ENCODE peak calls at places on chromosome 12, in seven cellular contexts. H is iPS-NIHi11, S is endothelial cell, G is T follicular helper cell, A is iris pigment epithelial cell, Q is iPS DF 19.7, V is nephron progenitor cell. R is an unnamed sample.

GRCh38 chr12:89733579-89734201 is 25.1 kb upstream of the ATP2B1 start:
- DNase-seq in G (no peak), H (no peak), Q (no peak), S (no peak), V (no peak), A (peak), R (no peak)

GRCh38 chr12:124440031-124440626 is 127.3 kb downstream of the NCOR2 start:
- DNase-seq in G (no peak), H (no peak), V (no peak), S (no peak), Q (no peak), A (no peak), R (no peak)

GRCh38 chr12:65602191-65602578 is 222.1 kb upstream of the HMGA2 start:
- DNase-seq in H (no peak), A (no peak), Q (no peak), S (no peak), V (no peak), G (no peak), R (no peak)

GRCh38 chr12:75790219-75790618 is 241.4 kb downstream of the PHLDA1 start:
- DNase-seq in G (no peak), Q (no peak), S (no peak), V (no peak), A (no peak), H (no peak), R (no peak)

GRCh38 chr12:46964496-46965098 is 114.8 kb upstream of the PCED1B start:
- DNase-seq in Q (peak), A (peak), H (peak), V (no peak), S (no peak), G (no peak), R (peak)

GRCh38 chr12:11812558-11813421 is 163.3 kb downstream of the ETV6 start:
- DNase-seq in G (no peak), H (peak), V (peak), S (peak), A (peak), Q (no peak), R (peak)

GRCh38 chr12:82378997-82379396 is 20.7 kb downstream of the METTL25 start:
- DNase-seq in A (no peak), Q (no peak), S (no peak), V (no peak), H (no peak), G (no peak), R (no peak)

GRCh38 chr12:6457220-6457945 is 5.5 kb downstream of the TAPBPL start:
- DNase-seq in Q (no peak), A (no peak), V (no peak), G (no peak), H (no peak), S (no peak), R (no peak)

GRCh38 chr12:32907898-32908476 is 11.4 kb upstream of the PKP2 start:
- DNase-seq in G (no peak), A (no peak), S (no peak), V (no peak), H (no peak), Q (no peak), R (no peak)

GRCh38 chr12:124442772-124443445 is 124.5 kb downstream of the NCOR2 start:
- DNase-seq in H (no peak), S (no peak), V (no peak), Q (no peak), A (no peak), G (no peak), R (no peak)

GRCh38 chr12:75986001-75986739 is 45.4 kb downstream of the PHLDA1 start:
- DNase-seq in V (no peak), A (no peak), Q (no peak), H (no peak), G (no peak), S (no peak), R (no peak)

GRCh38 chr12:48826209-48826855 is 8.0 kb downstream of the CACNB3 start:
- DNase-seq in Q (no peak), V (no peak), H (no peak), S (no peak), A (no peak), G (no peak), R (no peak)

GRCh38 chr12:2988494-2988893 is 29.3 kb downstream of the TEAD4 start:
- DNase-seq in A (no peak), H (no peak), G (no peak), V (no peak), Q (no peak), S (no peak), R (no peak)

GRCh38 chr12:124566181-124567034 is 1.0 kb downstream of the NCOR2 start:
- DNase-seq in A (peak), S (peak), V (peak), G (peak), H (peak), Q (no peak), R (peak)

GRCh38 chr12:106171117-106171750 is 32.5 kb upstream of the NUAK1 start:
- DNase-seq in Q (no peak), S (no peak), H (no peak), G (no peak), A (no peak), V (no peak), R (no peak)

GRCh38 chr12:107568718-107569117 is 116.9 kb upstream of the PWP1 start:
- DNase-seq in H (no peak), Q (no peak), V (no peak), G (no peak), A (peak), S (no peak), R (no peak)

GRCh38 chr12:51429705-51430104 is 5.1 kb downstream of the SLC4A8 start:
- DNase-seq in V (no peak), A (no peak), H (no peak), S (no peak), G (no peak), Q (no peak), R (no peak)

GRCh38 chr12:83739602-83740001 is 1052.9 kb downstream of the TMTC2 start:
- DNase-seq in V (no peak), Q (no peak), G (no peak), S (no peak), H (no peak), A (no peak), R (no peak)

GRCh38 chr12:3138896-3139590 is 61.9 kb downstream of the TSPAN9 start:
- DNase-seq in V (peak), A (no peak), H (no peak), Q (no peak), S (no peak), G (no peak), R (no peak)

GRCh38 chr12:49201595-49202295 is 12.9 kb upstream of the TUBA1A start:
- DNase-seq in V (no peak), H (peak), A (peak), G (no peak), Q (no peak), S (no peak), R (peak)

GRCh38 chr12:113416091-113416754 is 6.0 kb upstream of the SDSL start:
- DNase-seq in G (no peak), Q (no peak), V (no peak), S (no peak), A (peak), H (no peak), R (no peak)

GRCh38 chr12:112182499-112182898 is 57.1 kb downstream of the TRAFD1 start:
- DNase-seq in G (no peak), H (no peak), S (no peak), Q (no peak), V (no peak), A (peak), R (no peak)

GRCh38 chr12:62537544-62537943 is 70.9 kb downstream of the MON2 start:
- DNase-seq in H (no peak), S (no peak), V (no peak), A (peak), G (no peak), Q (no peak), R (no peak)